ENCODE peak calls at places on chromosome 3, in four cellular contexts. L is HepG2, R is GM12878, Y is A549. B is an unnamed sample.
A peak's percentile ranks its signal among the peaks of the same experiment; 100 is the strongest.

GRCh38 chr3:108488631-108489030 is 21.8 kb downstream of the MYH15 start:
- DNase-seq in L (no peak), R (no peak), Y (no peak), B (no peak)

GRCh38 chr3:115862824-115863223 is 239.5 kb downstream of the GAP43 start:
- DNase-seq in L (no peak), R (no peak), Y (no peak), B (no peak)

GRCh38 chr3:180408654-180409053 is 193.3 kb upstream of the TTC14 start:
- DNase-seq in L (no peak), R (no peak), Y (no peak), B (no peak)

GRCh38 chr3:56369914-56370313 is 98.4 kb downstream of the ERC2 start:
- DNase-seq in L (no peak), R (no peak), Y (no peak), B (no peak)

GRCh38 chr3:184440161-184440560 is 60.3 kb downstream of the CHRD start:
- DNase-seq in L (no peak), R (no peak), Y (no peak), B (no peak)

GRCh38 chr3:146314871-146315270 is 64.0 kb upstream of the PLSCR4 start:
- DNase-seq in L (no peak), R (no peak), Y (no peak), B (no peak)

GRCh38 chr3:173617490-173617889 is 219.9 kb downstream of the NLGN1 start:
- DNase-seq in L (no peak), R (no peak), Y (no peak), B (peak; percentile 4)

GRCh38 chr3:35521196-35521595 is 118.1 kb upstream of the ARPP21 start:
- DNase-seq in L (no peak), R (no peak), Y (no peak), B (no peak)

GRCh38 chr3:126124896-126125295 is 41.0 kb upstream of the SLC41A3 start:
- DNase-seq in L (no peak), R (no peak), Y (no peak), B (no peak)

GRCh38 chr3:64686446-64686908 is 1.3 kb downstream of the ADAMTS9 start:
- DNase-seq in L (peak; percentile 18), R (no peak), Y (peak; percentile 14), B (peak; percentile 27)
- TF ChIP-seq PBX3 in L (no peak), R (no peak), Y (no peak), B (no peak)

DNA sequence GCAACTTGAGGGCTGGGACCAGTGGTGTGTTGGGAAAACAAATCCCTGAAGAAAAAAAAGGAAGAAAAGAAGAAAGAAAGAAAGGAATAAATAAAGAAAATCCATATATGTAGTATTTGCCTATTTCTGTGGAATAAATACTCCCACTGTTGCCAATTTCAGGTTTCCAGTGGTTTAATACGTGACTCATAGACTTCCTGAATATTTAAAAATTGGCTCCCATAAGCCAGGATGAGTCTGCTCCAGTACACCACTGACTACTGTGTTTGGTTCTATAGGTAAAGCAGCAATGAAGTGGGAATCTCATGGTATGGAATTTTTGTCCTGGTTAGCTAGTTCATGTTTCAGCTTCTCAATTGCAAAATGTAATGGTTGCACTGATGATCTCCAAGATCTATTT is 31.6 kb downstream of the PYDC2 start:
- DNase-seq in L (no peak), R (no peak), Y (no peak), B (no peak)
- TF ChIP-seq PBX3 in L (no peak), R (no peak), Y (no peak), B (no peak)

GRCh38 chr3:62667714-62668113 is 207.5 kb downstream of the CADPS start:
- DNase-seq in L (peak; percentile 4), R (no peak), Y (no peak), B (no peak)

GRCh38 chr3:62659660-62660059 is 215.6 kb downstream of the CADPS start:
- DNase-seq in L (no peak), R (no peak), Y (no peak), B (no peak)

GRCh38 chr3:62665627-62666433 is 209.4 kb downstream of the CADPS start:
- DNase-seq in L (peak; percentile 63), R (peak; percentile 2), Y (peak; percentile 0), B (peak; percentile 50)

DNA sequence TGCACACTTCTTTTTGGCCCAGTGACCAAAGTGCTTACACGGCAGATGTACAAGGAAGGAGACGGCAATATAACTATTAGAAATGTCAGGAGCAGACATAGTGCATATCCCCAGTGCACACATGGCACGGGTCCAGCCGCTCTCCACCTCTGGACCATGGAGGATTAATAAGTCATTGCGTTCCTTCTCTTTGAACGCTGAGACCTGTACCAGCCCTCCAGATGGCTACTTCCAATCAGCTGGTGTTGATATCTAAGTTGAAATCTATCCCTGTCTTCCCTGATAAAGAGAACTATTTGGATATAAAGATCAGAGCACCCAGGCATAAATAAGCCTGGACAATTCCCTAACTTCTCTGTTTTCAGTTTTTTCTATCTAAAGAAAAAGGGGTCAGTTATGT is 212.5 kb downstream of the CADPS start:
- DNase-seq in L (no peak), R (no peak), Y (no peak), B (peak; percentile 24)
- TF ChIP-seq PBX3 in L (no peak), R (no peak), Y (no peak), B (peak; percentile 22)

GRCh38 chr3:65545429-65545828 is 493.3 kb downstream of the MAGI1 start:
- DNase-seq in L (no peak), R (no peak), Y (no peak), B (no peak)

GRCh38 chr3:65551945-65552344 is 486.8 kb downstream of the MAGI1 start:
- DNase-seq in L (no peak), R (no peak), Y (no peak), B (no peak)

GRCh38 chr3:65550137-65550536 is 488.6 kb downstream of the MAGI1 start:
- DNase-seq in L (no peak), R (no peak), Y (no peak), B (no peak)

GRCh38 chr3:65549626-65549959 is 489.1 kb downstream of the MAGI1 start:
- DNase-seq in L (no peak), R (no peak), Y (no peak), B (no peak)

DNA sequence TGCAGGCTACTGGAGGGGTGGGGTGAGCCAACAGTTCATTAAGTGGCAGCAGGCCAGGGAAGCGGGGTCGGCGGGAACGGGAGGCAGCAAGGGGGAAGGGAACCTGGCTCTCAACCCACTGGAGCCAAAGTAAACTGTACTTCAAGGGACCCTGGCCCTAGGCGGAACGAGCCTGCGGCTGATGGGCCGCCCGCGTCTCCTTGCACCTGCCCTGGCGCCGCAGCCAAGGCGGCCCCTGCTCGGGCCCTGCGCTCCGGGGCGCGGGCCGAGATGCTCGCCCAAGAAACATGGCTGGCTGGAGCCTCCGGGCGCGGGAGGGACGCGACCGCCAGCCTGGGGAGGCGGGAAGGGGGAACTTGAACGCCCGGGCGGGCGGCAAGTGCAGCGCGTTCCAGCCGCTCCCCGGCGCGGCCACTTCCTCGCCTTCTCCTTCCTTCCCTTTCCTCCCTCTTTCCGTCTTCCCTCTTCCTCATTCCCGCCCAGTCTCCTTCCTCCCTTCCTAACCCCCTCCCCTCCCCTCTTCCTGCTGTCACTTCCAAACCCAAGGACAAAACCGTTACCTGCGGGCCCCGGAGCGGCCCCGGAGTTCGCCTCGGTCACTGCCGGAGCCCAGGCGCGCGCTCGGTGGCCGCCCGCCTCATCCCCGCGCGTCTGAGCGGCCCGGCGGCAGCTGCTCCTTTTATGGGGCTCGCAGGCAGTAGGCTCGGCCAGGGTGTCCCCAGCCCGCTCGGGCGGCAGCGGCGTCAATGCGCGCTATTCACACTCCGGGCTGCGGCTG is 489.7 kb downstream of the MAGI1 start:
- DNase-seq in L (peak; percentile 9), R (no peak), Y (no peak), B (peak; percentile 84)
- TF ChIP-seq PBX3 in L (no peak), R (no peak), Y (no peak), B (no peak)

GRCh38 chr3:123327480-123327879 is 121.4 kb downstream of the ADCY5 start:
- DNase-seq in L (no peak), R (no peak), Y (no peak), B (no peak)

GRCh38 chr3:123330441-123330991 is 118.4 kb downstream of the ADCY5 start:
- DNase-seq in L (no peak), R (no peak), Y (no peak), B (no peak)

GRCh38 chr3:123329636-123330340 is 119.1 kb downstream of the ADCY5 start:
- DNase-seq in L (no peak), R (no peak), Y (no peak), B (no peak)

GRCh38 chr3:123327956-123328850 is 120.7 kb downstream of the ADCY5 start:
- DNase-seq in L (no peak), R (no peak), Y (no peak), B (no peak)

DNA sequence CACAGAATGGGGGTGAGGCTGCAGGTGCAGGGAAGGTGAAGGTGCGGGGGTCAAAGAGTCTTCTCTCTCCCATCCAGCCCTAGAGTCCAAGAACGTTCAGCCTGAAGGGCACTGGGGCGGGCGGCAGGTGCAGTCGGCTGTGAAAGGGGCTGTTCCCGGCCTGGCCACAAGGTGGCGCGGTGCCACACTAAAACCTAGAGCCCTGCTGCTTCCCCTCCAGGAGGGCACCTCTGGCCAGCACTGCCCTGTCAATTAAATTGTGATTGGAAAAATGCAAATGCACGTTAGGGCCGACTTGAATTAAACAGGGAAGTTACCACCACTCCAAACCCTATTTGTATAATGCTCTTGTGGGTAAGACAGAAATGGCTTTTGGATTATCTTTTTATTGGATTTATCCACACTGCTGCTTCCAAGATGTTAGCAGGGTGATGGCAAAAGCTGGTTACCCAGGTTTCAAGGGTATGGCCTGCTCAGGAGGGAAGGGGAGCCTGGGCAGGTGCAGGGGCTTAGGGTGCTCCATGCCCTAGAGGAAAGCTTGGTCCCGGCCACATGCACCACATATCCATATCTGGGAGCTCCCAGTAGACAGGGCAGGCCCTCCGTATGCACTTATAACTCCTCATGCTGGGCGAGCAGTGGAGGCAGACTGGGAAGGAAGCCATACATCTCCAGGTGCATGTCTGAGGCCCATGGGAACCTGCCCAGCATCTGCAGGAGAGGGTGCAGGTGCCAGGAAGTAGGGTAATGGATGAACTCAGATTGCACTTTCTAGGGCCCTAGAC is 119.8 kb downstream of the ADCY5 start:
- DNase-seq in L (peak; percentile 28), R (no peak), Y (peak; percentile 74), B (peak; percentile 89)
- TF ChIP-seq PBX3 in L (no peak), R (no peak), Y (no peak), B (no peak)

GRCh38 chr3:171356251-171356650 is 104.0 kb downstream of the TNIK start:
- DNase-seq in L (no peak), R (no peak), Y (no peak), B (no peak)
- TF ChIP-seq PBX3 in L (no peak), R (no peak), Y (no peak), B (no peak)

B was measured in SK-N-SH.